ENCODE peak calls at places on chromosomes 16 and 17, in six cellular contexts. E is A549, A is upper lobe of left lung, Q is body of pancreas, L is transverse colon, G is tibial nerve. R is an unnamed sample.

GRCh38 chr17:3558603-3559269 is 1.1 kb upstream of the TRPV3 start:
- DNase-seq in Q (no peak), G (no peak), L (peak), E (no peak), A (no peak), R (no peak)

GRCh38 chr16:17029602-17030350 is 441.0 kb downstream of the XYLT1 start:
- DNase-seq in G (no peak), Q (no peak), L (no peak), A (no peak), E (no peak), R (no peak)

GRCh38 chr16:59463776-59464175 is 729.7 kb upstream of the GOT2 start:
- DNase-seq in G (no peak), A (no peak), Q (no peak), L (no peak), E (no peak), R (no peak)

GRCh38 chr16:56302506-56302905 is 111.2 kb downstream of the GNAO1 start:
- DNase-seq in A (no peak), L (no peak), Q (no peak), G (no peak), E (no peak), R (no peak)

GRCh38 chr17:11285946-11286345 is 44.9 kb downstream of the SHISA6 start:
- DNase-seq in A (no peak), L (no peak), E (no peak), G (no peak), Q (no peak), R (no peak)

GRCh38 chr16:50546125-50546524 is 2.1 kb upstream of the NKD1 start:
- DNase-seq in G (no peak), L (no peak), A (no peak), E (no peak), Q (no peak), R (no peak)

GRCh38 chr16:81518439-81518757 is 73.8 kb downstream of the CMIP start:
- DNase-seq in L (no peak), E (no peak), A (no peak), G (no peak), Q (no peak), R (peak)

GRCh38 chr16:85901110-85901509 is 2.1 kb downstream of the IRF8 start:
- DNase-seq in E (no peak), L (no peak), A (no peak), G (no peak), Q (no peak), R (no peak)

GRCh38 chr16:10761388-10761787 is 17.7 kb downstream of the NUBP1 start:
- DNase-seq in Q (no peak), L (no peak), E (no peak), G (no peak), A (no peak), R (no peak)

GRCh38 chr16:491225-491919 is 36.1 kb upstream of the CAPN15 start:
- DNase-seq in A (no peak), Q (no peak), L (no peak), E (no peak), G (no peak), R (no peak)

GRCh38 chr17:45231481-45232116 is 9.9 kb downstream of the FMNL1 start:
- DNase-seq in G (no peak), Q (no peak), L (peak), A (peak), E (peak), R (peak)

GRCh38 chr17:39739020-39739884 is 1.5 kb downstream of the GRB7 start:
- DNase-seq in A (peak), G (no peak), Q (peak), E (peak), L (peak), R (peak)

GRCh38 chr16:83137326-83137770 is 510.6 kb downstream of the CDH13 start:
- DNase-seq in E (peak), L (peak), Q (no peak), A (no peak), G (no peak), R (peak)

GRCh38 chr16:4377573-4378146 is 6.0 kb downstream of the VASN start:
- DNase-seq in Q (no peak), G (no peak), E (no peak), A (no peak), L (no peak), R (no peak)

GRCh38 chr17:4177732-4178131 is 34.7 kb downstream of the CYB5D2 start:
- DNase-seq in E (no peak), Q (no peak), G (no peak), A (no peak), L (no peak), R (no peak)

GRCh38 chr16:24670623-24671454 is 58.6 kb upstream of the TNRC6A start:
- DNase-seq in E (peak), A (no peak), G (peak), Q (peak), L (peak), R (no peak)

GRCh38 chr16:17286443-17286842 is 184.3 kb downstream of the XYLT1 start:
- DNase-seq in E (no peak), A (no peak), Q (no peak), G (no peak), L (no peak), R (no peak)

GRCh38 chr17:64994781-64995538 is 61.6 kb downstream of the GNA13 start:
- DNase-seq in Q (no peak), A (no peak), L (no peak), E (no peak), G (no peak), R (no peak)

GRCh38 chr17:55709984-55710383 is 12.7 kb downstream of the TMEM100 start:
- DNase-seq in E (no peak), A (no peak), Q (no peak), L (no peak), G (no peak), R (no peak)

GRCh38 chr16:4677390-4677789 is 16.0 kb upstream of the NUDT16L1 start:
- DNase-seq in E (no peak), Q (no peak), G (no peak), L (no peak), A (peak), R (no peak)

GRCh38 chr17:19740933-19741332 is 7.2 kb downstream of the ALDH3A1 start:
- DNase-seq in E (no peak), A (no peak), L (no peak), G (no peak), Q (no peak), R (no peak)

GRCh38 chr17:45228985-45229517 is 7.4 kb downstream of the FMNL1 start:
- DNase-seq in G (peak), E (peak), Q (peak), A (peak), L (peak), R (peak)

GRCh38 chr17:50206604-50207293 is 5.3 kb upstream of the COL1A1 start:
- DNase-seq in Q (no peak), G (no peak), A (no peak), E (no peak), L (peak), R (no peak)

DNA sequence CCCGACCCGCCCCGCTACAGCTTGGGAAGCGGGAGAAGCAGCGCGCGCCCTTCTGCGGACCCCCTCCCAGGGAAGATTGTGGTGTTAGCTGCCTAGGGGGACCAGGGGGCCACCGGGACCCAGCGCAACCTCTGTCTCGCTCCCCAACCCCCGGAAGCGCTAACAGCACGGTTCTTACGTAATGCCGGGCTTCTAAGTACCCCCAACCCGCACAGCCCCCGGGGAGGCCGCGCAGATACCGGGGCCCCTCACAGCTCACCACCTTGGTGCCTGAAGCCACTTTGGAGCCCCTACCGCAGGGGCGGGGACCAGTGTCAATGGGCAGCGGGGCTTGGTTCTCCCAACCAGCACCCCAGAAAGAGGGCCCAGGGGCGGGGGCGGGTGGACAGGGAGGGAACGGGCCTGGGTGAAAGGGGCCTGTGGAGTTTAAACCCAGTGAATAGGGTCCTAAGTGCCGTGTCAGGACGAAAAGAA is 348 bp downstream of the MPP2 start:
- DNase-seq in L (no peak), A (no peak), G (peak), Q (no peak), E (no peak), R (no peak)
- H3K4me3 ChIP-seq in L (peak), A (peak), G (peak), Q (peak), E (peak), R (peak)

DNA sequence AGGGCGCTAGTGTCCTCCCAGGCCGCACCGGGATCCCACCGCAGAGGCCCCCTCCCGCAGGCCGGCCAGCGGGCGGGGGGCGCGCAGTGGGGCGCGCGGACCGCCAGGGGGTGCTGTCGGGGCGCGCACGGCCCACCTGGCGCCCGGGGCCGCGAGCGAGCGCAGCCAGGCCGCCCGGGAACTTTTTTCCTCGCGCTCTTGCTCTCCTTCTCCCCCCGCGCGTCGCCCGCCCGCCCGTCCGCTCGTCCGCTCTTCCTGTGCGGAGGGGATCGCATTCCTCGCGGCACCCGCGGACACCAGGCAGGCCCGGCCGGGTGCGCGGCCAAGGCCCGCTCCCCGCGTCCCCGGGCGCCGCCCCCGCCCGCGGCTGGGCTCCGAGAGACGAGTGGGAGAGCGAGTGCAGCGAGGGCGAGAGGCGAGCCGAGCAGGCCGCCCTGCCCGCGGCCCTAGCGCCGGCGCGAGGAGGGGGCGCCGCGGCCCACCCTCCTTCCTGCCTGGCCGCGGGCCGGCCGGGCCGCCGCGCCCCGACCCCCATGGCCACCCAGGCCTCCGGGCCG is at the start of gene RAI1:
- DNase-seq in L (peak), Q (peak), E (peak), A (peak), G (peak), R (peak)
- TF ChIP-seq POLR2A in L (no peak), Q (peak), E (peak), A (no peak), G (no peak), R (peak)

GRCh38 chr17:58316260-58316960 is 12.2 kb downstream of the TSPOAP1 start:
- DNase-seq in L (no peak), E (no peak), Q (no peak), G (no peak), A (peak), R (peak)
- H3K27ac ChIP-seq in L (no peak), E (no peak), Q (no peak), G (no peak), A (no peak), R (no peak)

GRCh38 chr17:76530489-76530814 is 7.1 kb downstream of the CYGB start:
- DNase-seq in A (no peak), L (no peak), G (no peak), Q (no peak), E (no peak), R (no peak)
- H3K4me3 ChIP-seq in A (no peak), L (no peak), G (no peak), Q (no peak), E (no peak), R (no peak)

GRCh38 chr17:80564545-80564944 is 19.9 kb downstream of the RPTOR start:
- DNase-seq in E (no peak), Q (no peak), L (no peak), G (no peak), A (no peak), R (no peak)
- TF ChIP-seq POLR2A in E (no peak), Q (no peak), L (no peak), G (no peak), A (no peak), R (no peak)

GRCh38 chr16:9593440-9593839 is 502.0 kb downstream of the HAPSTR1 start:
- DNase-seq in E (no peak), G (no peak), A (no peak), Q (no peak), L (no peak), R (no peak)
- H3K27ac ChIP-seq in E (no peak), G (no peak), A (no peak), Q (no peak), L (no peak), R (no peak)